ENCODE peak calls at places on chromosomes 6 and 20, in four cellular contexts. S, P, J and B are unnamed samples. For H3K9me3, the result is how much of the 10 kb centered on the place peaks cover.

GRCh38 chr6:41359617-41360313 is 24.4 kb downstream of the NCR2 start:
- DNase-seq in S (no peak), P (no peak), J (no peak), B (no peak)

GRCh38 chr6:11730645-11731044 is 48.0 kb downstream of the ADTRP start:
- DNase-seq in S (no peak), P (no peak), J (no peak), B (no peak)

GRCh38 chr6:125699591-125699990 is 49.8 kb upstream of the HEY2 start:
- DNase-seq in S (no peak), P (no peak), J (no peak), B (no peak)

GRCh38 chr6:34465551-34466241 is at the start of gene PACSIN1:
- DNase-seq in S (no peak), P (peak), J (no peak), B (peak)

GRCh38 chr6:27871919-27872633 is 40.1 kb downstream of the OR2B2 start:
- DNase-seq in S (peak), P (peak), J (no peak), B (peak)

GRCh38 chr6:107866606-107867301 is 42.6 kb upstream of the SCML4 start:
- DNase-seq in S (no peak), P (no peak), J (no peak), B (no peak)

GRCh38 chr6:137550527-137550926 is 56.3 kb upstream of the OLIG3 start:
- DNase-seq in S (no peak), P (no peak), J (no peak), B (no peak)

GRCh38 chr6:34223964-34224940 is 12.4 kb upstream of the HMGA1 start:
- DNase-seq in S (peak), P (peak), J (peak), B (peak)

GRCh38 chr6:112640895-112641294 is 293.8 kb downstream of the RFPL4B start:
- DNase-seq in S (no peak), P (no peak), J (no peak), B (no peak)

GRCh38 chr6:166274163-166274562 is 34.0 kb downstream of the PRR18 start:
- DNase-seq in S (no peak), P (no peak), J (no peak), B (no peak)

GRCh38 chr20:39880890-39881289 is 808.1 kb downstream of the MAFB start:
- DNase-seq in S (no peak), P (no peak), J (no peak), B (peak)

GRCh38 chr20:38222231-38222922 is 38.2 kb downstream of the KIAA1755 start:
- DNase-seq in S (no peak), P (peak), J (peak), B (peak)

GRCh38 chr20:57383447-57384347 is 7.5 kb upstream of the RBM38 start:
- DNase-seq in S (no peak), P (no peak), J (no peak), B (no peak)

GRCh38 chr6:54879188-54879985 is 32.8 kb downstream of the FAM83B start:
- DNase-seq in S (no peak), P (no peak), J (no peak), B (no peak)

GRCh38 chr6:54876365-54876764 is 29.8 kb downstream of the FAM83B start:
- DNase-seq in S (no peak), P (no peak), J (no peak), B (no peak)

GRCh38 chr6:54877713-54878317 is 31.2 kb downstream of the FAM83B start:
- DNase-seq in S (no peak), P (no peak), J (no peak), B (no peak)

GRCh38 chr6:54876871-54877270 is 30.3 kb downstream of the FAM83B start:
- DNase-seq in S (no peak), P (no peak), J (no peak), B (no peak)

DNA sequence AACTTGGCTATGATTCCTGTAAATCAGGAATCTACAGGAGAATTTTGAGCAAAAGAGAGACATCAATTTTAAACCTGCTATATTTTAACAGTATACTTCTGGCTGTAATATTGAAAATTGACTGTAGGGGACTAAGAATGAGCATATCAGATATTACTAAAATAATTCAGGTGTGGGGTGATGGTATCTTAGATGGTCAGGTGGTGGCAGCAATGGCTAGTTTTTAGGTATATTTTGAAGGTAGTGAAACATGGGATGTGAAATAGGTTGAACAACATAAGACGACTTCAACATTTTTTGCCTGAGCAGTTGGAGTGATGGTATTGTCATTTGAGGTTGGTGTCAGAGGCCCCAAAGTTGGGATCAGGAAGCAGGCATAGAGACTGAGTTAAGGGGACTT is 32.1 kb downstream of the FAM83B start:
- DNase-seq in S (no peak), P (no peak), J (no peak), B (no peak)
- TF ChIP-seq CTCF in S (no peak), P (no peak), J (no peak), B (no peak)

DNA sequence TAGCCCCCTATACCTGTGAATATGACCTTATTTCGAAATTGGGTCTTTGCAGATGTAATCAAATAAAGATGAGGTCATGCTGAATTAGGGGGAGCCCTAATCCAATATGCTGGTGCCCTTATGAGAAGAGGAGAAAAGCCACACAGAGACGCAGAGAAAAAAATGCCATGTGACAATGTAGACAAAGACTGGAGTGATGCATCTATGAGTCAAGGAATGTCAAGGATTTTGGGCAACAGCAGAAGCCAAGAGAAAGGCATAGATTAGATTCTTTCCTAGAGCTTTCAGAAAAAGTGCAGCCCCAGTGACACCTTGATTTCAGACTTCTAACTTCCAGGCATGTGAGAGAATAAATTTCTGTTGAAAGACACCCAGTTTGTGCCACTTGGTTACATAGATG is 47.4 kb upstream of the HS3ST5 start:
- DNase-seq in S (no peak), P (no peak), J (no peak), B (no peak)
- H3K9me3 ChIP-seq in S (under half), P (under half), J (under half), B (under half)

DNA sequence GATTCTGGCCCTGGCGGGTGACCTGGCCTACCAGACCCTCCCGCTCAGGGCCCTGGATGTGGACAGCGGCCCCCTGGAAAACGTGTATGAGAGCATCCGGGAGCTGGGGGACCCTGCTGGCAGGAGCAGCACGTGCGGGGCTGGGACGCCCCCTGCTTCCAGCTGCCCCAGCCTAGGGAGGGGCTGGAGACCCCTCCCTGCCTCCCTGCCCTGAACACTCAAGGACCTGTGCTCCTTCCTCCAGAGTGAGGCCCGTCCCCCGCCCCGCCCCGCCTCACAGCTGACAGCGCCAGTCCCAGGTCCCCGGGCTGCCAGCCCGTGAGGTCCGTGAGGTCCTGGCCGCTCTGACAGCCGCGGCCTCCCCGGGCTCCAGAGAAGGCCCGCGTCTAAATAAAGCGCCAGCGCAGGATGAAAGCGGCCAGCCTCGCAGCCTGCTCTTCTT is 868 bp upstream of the SLC2A4RG start:
- DNase-seq in S (peak), P (peak), J (peak), B (peak)
- TF ChIP-seq POLR2A in S (no peak), P (no peak), J (no peak), B (peak)

DNA sequence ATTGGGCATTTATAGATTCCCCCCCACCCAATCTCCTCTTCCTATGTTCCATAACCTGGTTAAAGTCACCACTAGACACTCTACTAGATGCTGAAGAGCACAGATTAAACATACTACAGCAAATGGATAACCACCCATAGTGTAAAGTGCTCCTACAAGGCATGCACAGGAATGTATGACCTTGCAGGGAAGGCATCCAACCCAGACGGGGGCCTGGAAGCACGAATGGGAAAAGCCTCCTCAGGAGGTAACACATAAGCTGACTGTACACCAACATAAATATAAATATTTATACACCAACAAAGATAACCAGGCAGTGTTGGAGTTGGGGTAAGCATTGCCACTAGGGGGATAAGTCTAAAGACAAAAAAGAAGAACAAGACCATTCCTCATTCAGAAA is 691.7 kb downstream of the GRIK2 start:
- DNase-seq in S (no peak), P (no peak), J (no peak), B (no peak)
- TF ChIP-seq CTCF in S (no peak), P (no peak), J (no peak), B (no peak)